ENCODE peak calls at places on chromosomes 3 and 15, in ten cellular contexts. V, Q, W, O, A, B, Y, D, U and E are unnamed samples.

GRCh38 chr3:192840143-192840836 is 77.4 kb downstream of the MB21D2 start:
- DNase-seq in O (no peak), U (no peak), V (no peak), Y (no peak), B (no peak), Q (no peak), D (no peak), A (no peak), W (no peak), E (no peak)

GRCh38 chr3:139234491-139234890 is 109.3 kb upstream of the MRPS22 start:
- DNase-seq in Q (no peak), D (no peak), Y (no peak), W (no peak), O (no peak), A (no peak), B (no peak), V (no peak), U (no peak), E (no peak)

GRCh38 chr3:4528802-4529201 is 35.7 kb downstream of the ITPR1 start:
- DNase-seq in W (no peak), A (no peak), U (no peak), Y (no peak), D (no peak), O (no peak), B (no peak), Q (no peak), V (no peak), E (no peak)

GRCh38 chr15:27757050-27757449 is 342.1 kb downstream of the OCA2 start:
- DNase-seq in V (no peak), W (no peak), Q (no peak), A (no peak), Y (no peak), B (no peak), D (no peak), O (no peak), U (no peak), E (no peak)

GRCh38 chr3:147775816-147776530 is 366.8 kb downstream of the ZIC1 start:
- DNase-seq in U (no peak), D (no peak), O (no peak), Y (no peak), W (no peak), Q (no peak), V (no peak), A (no peak), B (no peak), E (no peak)

GRCh38 chr3:100113728-100114412 is 431 bp downstream of the FILIP1L start:
- DNase-seq in D (no peak), Y (no peak), Q (no peak), B (no peak), V (no peak), U (no peak), A (no peak), W (no peak), O (no peak), E (no peak)

GRCh38 chr3:43270078-43270477 is 16.3 kb upstream of the SNRK start:
- DNase-seq in W (no peak), V (no peak), U (no peak), Q (no peak), A (no peak), B (no peak), Y (no peak), O (no peak), D (no peak), E (no peak)

GRCh38 chr3:150319900-150320299 is 88.2 kb upstream of the TSC22D2 start:
- DNase-seq in Y (no peak), D (no peak), O (no peak), W (no peak), U (peak), A (no peak), V (no peak), B (no peak), Q (no peak), E (no peak)

GRCh38 chr15:90025461-90026033 is 24.4 kb downstream of the ZNF710 start:
- DNase-seq in A (no peak), Q (no peak), U (no peak), W (no peak), Y (no peak), D (no peak), V (no peak), O (no peak), B (no peak), E (no peak)

GRCh38 chr3:120177907-120178306 is 83.7 kb upstream of the GSK3B start:
- DNase-seq in W (no peak), Y (no peak), Q (no peak), O (no peak), A (no peak), B (no peak), D (no peak), U (no peak), V (no peak), E (no peak)

GRCh38 chr15:88258021-88258641 is 1.6 kb upstream of the NTRK3 start:
- DNase-seq in W (no peak), D (peak), V (no peak), O (no peak), U (no peak), Q (no peak), Y (no peak), B (no peak), A (no peak), E (no peak)

GRCh38 chr3:68919000-68919399 is 13.3 kb downstream of the TAFA4 start:
- DNase-seq in A (no peak), D (no peak), Q (no peak), V (no peak), O (no peak), U (peak), B (no peak), W (no peak), Y (no peak), E (no peak)

GRCh38 chr3:79354179-79354688 is 413.6 kb downstream of the ROBO1 start:
- DNase-seq in W (no peak), B (no peak), D (no peak), Q (no peak), A (no peak), Y (no peak), V (no peak), U (no peak), O (no peak), E (no peak)

GRCh38 chr15:44215594-44215993 is 20.5 kb upstream of the FRMD5 start:
- DNase-seq in O (no peak), W (no peak), D (no peak), A (no peak), Q (no peak), B (no peak), Y (no peak), U (peak), V (no peak), E (no peak)

GRCh38 chr3:165491487-165491886 is 295.3 kb upstream of the SLITRK3 start:
- DNase-seq in Q (no peak), U (no peak), O (no peak), B (peak), W (no peak), A (no peak), D (no peak), Y (no peak), V (no peak), E (no peak)

GRCh38 chr3:61662861-61663260 is 101.5 kb downstream of the PTPRG start:
- DNase-seq in B (no peak), U (no peak), D (no peak), Q (no peak), A (no peak), V (no peak), O (no peak), Y (no peak), W (no peak), E (no peak)

GRCh38 chr3:147652682-147653081 is 243.5 kb downstream of the ZIC1 start:
- DNase-seq in U (no peak), B (no peak), O (no peak), Y (no peak), W (no peak), V (no peak), A (no peak), D (no peak), Q (no peak), E (no peak)

GRCh38 chr3:177144922-177145321 is 52.4 kb downstream of the TBL1XR1 start:
- DNase-seq in W (no peak), B (no peak), V (no peak), A (no peak), Y (no peak), D (no peak), U (no peak), Q (no peak), O (no peak), E (no peak)

GRCh38 chr3:147886889-147887288 is 477.7 kb downstream of the ZIC1 start:
- DNase-seq in Q (no peak), Y (no peak), O (no peak), B (no peak), D (no peak), A (no peak), U (no peak), V (no peak), W (no peak), E (no peak)

DNA sequence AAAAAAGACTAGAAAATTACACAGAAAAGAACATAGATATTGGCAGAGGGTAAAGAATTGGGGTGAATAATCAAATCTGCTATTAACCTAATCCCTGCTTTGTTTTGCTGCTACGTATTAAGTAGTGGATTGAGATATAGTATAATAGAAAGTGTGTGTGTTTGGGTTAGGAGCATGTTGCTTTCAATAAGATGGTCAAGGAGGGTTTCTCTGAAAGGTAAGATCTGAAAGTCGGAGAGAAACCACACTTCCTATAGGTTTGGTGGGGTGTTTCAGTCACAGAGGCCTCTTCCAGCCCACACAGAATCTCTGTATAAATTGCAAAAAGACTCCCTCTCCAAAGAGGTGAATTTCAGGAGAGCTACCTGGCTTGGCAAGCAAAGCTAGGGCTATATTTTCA is 345.7 kb upstream of the SATB1 start:
- DNase-seq in Q (no peak), O (no peak), V (no peak), B (no peak), D (no peak), A (no peak), W (no peak), Y (no peak), U (no peak), E (no peak)
- TF ChIP-seq POLR2A in Q (no peak), O (no peak), V (no peak), B (no peak), D (no peak), A (no peak), W (no peak), Y (no peak), U (no peak), E (no peak)

GRCh38 chr15:65338366-65338765 is 33.9 kb downstream of the RNU5B-1 start:
- DNase-seq in U (no peak), Q (no peak), V (peak), A (no peak), O (no peak), B (no peak), Y (no peak), W (no peak), D (no peak), E (no peak)

GRCh38 chr15:65337436-65338070 is 33.1 kb downstream of the RNU5B-1 start:
- DNase-seq in U (no peak), B (no peak), Y (no peak), W (no peak), V (peak), A (no peak), O (no peak), Q (no peak), D (no peak), E (no peak)

GRCh38 chr15:65339436-65339835 is 35.0 kb downstream of the RNU5B-1 start:
- DNase-seq in O (no peak), Y (no peak), V (peak), B (no peak), W (no peak), A (no peak), D (no peak), U (no peak), Q (no peak), E (no peak)

GRCh38 chr15:65338823-65339222 is 34.3 kb downstream of the RNU5B-1 start:
- DNase-seq in V (peak), A (no peak), D (no peak), B (no peak), O (no peak), U (no peak), W (no peak), Q (no peak), Y (no peak), E (no peak)

DNA sequence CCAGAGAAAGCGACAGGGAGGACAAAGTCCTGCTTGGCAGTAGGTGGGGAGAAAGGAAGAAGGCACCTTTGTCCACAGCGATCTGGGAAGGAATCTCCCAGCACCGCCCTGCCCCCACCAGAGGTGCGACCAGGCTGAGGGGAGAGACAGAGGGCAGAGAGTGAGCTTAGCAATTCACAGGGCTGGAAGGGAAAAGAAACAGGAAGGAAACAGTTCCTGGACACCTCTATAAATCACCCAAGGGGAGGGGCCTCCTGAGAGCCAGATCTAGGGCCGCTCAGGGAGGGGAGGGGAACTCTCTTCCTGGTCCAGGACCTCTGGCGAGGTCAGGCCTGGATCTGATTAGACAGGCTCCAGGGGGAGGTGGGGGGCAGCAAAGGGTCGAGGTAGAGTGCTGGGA is 35.4 kb downstream of the RNU5B-1 start:
- DNase-seq in W (no peak), D (no peak), Q (no peak), O (no peak), B (no peak), U (no peak), Y (no peak), V (peak), A (no peak), E (no peak)
- TF ChIP-seq CTCF in W (no peak), D (no peak), Q (no peak), O (no peak), B (no peak), U (no peak), Y (no peak), V (no peak), A (no peak), E (no peak)

DNA sequence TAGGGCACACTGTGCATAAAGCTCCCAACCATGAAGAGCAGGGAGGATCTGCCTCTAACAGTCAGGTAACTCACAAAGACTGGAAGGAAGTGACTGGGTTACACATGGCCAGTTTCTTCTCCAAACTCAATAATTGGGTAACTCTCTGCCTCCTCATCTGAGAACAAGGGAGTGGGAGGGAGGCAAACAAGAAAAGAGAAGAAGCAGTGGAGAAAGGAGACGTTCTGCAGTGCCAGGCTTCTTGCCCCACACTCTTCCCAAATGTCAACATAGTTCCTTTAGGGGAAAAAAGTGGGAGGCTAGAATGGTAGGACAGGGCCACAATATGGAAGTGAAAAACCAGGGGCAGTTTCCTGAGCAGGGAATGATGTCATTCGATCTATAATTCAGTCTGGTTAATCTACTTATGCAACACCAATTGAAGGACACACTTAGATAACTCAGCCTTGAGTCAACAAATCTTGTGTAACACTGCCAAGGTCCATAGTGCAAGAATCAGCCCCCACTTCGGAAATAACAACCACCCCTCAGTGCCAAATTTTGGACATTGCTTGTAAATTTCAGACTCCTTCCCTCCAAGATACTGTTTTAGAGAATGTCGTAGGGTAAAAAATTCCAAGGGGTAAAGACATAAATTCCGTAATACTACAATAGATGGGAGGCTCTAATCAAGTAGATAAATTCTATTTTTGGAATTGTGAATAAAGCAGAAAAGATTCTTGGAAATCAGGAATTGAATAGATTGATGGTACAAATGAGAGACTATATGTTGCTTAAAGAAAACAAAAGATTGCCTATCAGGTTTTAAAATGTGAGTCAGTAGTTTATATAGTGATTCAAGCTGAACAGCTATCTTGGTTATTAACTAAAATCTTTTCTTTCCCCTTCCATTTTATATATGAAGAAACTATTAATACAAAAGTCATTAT is 143.1 kb downstream of the LPP start:
- DNase-seq in Y (no peak), A (no peak), V (no peak), Q (no peak), O (no peak), W (no peak), B (peak), D (peak), U (peak), E (peak)
- TF ChIP-seq POLR2A in Y (no peak), A (no peak), V (no peak), Q (no peak), O (no peak), W (no peak), B (no peak), D (no peak), U (no peak), E (no peak)

GRCh38 chr3:191244242-191244867 is 45.3 kb downstream of the OSTN start:
- DNase-seq in D (no peak), B (no peak), W (no peak), A (no peak), Y (no peak), U (peak), V (no peak), Q (no peak), O (no peak), E (no peak)
- TF ChIP-seq CTCF in D (peak), B (no peak), W (no peak), A (no peak), Y (peak), U (peak), V (peak), Q (no peak), O (peak), E (no peak)

GRCh38 chr3:187368765-187369450 is 723 bp downstream of the RTP4 start:
- DNase-seq in V (no peak), W (no peak), B (no peak), U (no peak), Q (no peak), D (no peak), A (no peak), Y (no peak), O (no peak), E (no peak)
- TF ChIP-seq POLR2A in V (no peak), W (no peak), B (no peak), U (no peak), Q (no peak), D (no peak), A (no peak), Y (no peak), O (no peak), E (no peak)

GRCh38 chr15:78075490-78076230 is 1.9 kb downstream of the TBC1D2B start:
- DNase-seq in V (no peak), O (no peak), W (peak), D (peak), B (peak), Y (no peak), Q (peak), A (no peak), U (peak), E (no peak)

GRCh38 chr15:78079296-78080087 is 2.0 kb upstream of the TBC1D2B start:
- DNase-seq in Y (no peak), U (no peak), D (no peak), O (no peak), Q (no peak), B (no peak), W (peak), A (no peak), V (no peak), E (no peak)

GRCh38 chr15:78077053-78077859 is at the start of gene TBC1D2B:
- DNase-seq in V (peak), Y (no peak), A (no peak), Q (peak), D (peak), O (peak), W (peak), U (peak), B (peak), E (no peak)

GRCh38 chr15:78077860-78078187 is 313 bp upstream of the TBC1D2B start:
- DNase-seq in V (no peak), U (no peak), D (no peak), W (no peak), Q (no peak), Y (no peak), B (no peak), A (no peak), O (no peak), E (no peak)

DNA sequence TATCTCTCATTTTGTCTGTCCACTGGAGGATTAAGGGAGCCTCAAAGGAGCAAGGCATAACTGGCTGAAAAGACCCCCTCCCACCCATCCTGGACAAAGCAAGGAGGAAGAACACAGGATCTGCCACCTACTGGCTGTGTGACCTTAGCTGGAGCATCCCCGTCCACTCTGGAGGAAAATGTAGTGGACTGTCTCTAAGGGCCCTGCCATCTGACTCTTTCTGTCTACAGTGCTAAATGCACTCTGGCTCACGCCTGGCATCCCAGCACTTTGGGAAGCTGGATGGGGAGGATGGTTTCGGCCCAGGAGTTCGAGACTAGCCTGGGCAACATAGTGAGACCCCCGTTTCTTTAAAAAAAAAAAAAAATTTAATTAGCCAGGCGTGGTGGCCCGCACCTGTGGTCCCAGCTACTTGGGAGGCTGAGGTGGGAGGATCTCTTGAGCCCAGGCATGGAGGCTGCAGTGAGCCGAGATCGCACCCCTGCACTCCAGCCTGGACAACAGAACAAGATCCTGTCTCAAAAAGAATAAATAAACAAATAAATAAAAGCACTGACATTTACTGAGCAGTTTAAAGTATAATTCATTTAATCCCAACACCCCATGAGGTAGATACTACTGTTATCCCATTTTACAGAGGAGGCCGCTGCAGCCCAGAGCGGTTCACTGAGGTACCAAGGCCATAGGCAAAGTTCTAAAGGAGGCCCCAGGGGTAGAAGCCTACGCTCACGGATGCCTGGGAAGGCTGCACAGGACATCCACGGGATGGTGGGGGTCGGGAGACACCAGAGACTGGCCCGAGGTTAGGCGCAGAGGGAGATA is 1.1 kb downstream of the TBC1D2B start:
- DNase-seq in W (peak), Y (no peak), B (no peak), Q (no peak), D (no peak), U (no peak), O (no peak), A (no peak), V (no peak), E (no peak)
- TF ChIP-seq CTCF in W (no peak), Y (no peak), B (no peak), Q (no peak), D (no peak), U (no peak), O (no peak), A (no peak), V (no peak), E (no peak)

GRCh38 chr3:50246517-50246954 is 10.5 kb downstream of the GNAI2 start:
- DNase-seq in B (peak), Q (no peak), D (no peak), W (no peak), U (peak), V (peak), Y (no peak), A (no peak), O (no peak), E (no peak)
- TF ChIP-seq POLR2A in B (no peak), Q (no peak), D (no peak), W (no peak), U (no peak), V (no peak), Y (no peak), A (no peak), O (no peak), E (no peak)